ENCODE peak calls at places on chromosomes 2 and 18, in four cellular contexts. X is GM13977, A is progenitor cell of endocrine pancreas, I is fibroblast of lung. B is an unnamed sample.

GRCh38 chr2:82950148-82950547 is 1508.9 kb downstream of the SUCLG1 start:
- DNase-seq in X (no peak), A (no peak), I (no peak), B (no peak)

GRCh38 chr18:11946756-11947155 is 34.6 kb upstream of the IMPA2 start:
- DNase-seq in X (no peak), A (no peak), I (peak), B (peak)

GRCh38 chr2:186614373-186614772 is 24.5 kb downstream of the ITGAV start:
- DNase-seq in X (no peak), A (no peak), I (no peak), B (no peak)

GRCh38 chr18:26489881-26490280 is 58.5 kb downstream of the KCTD1 start:
- DNase-seq in X (no peak), A (no peak), I (no peak), B (no peak)

GRCh38 chr2:168518555-168519066 is 62.5 kb downstream of the CERS6 start:
- DNase-seq in X (no peak), A (no peak), I (peak), B (no peak)

GRCh38 chr2:223058952-223059716 is 7.1 kb downstream of the KCNE4 start:
- DNase-seq in X (no peak), A (no peak), I (peak), B (no peak)

GRCh38 chr18:31954349-31954748 is 11.4 kb upstream of the TRAPPC8 start:
- DNase-seq in X (no peak), A (no peak), I (peak), B (no peak)

GRCh38 chr2:70089220-70089945 is 2.1 kb downstream of the PCBP1 start:
- DNase-seq in X (no peak), A (peak), I (no peak), B (no peak)

GRCh38 chr2:143946436-143947385 is 573.2 kb downstream of the ZEB2 start:
- DNase-seq in X (no peak), A (no peak), I (no peak), B (peak)

GRCh38 chr2:23058435-23058834 is 326.5 kb upstream of the KLHL29 start:
- DNase-seq in X (no peak), A (no peak), I (no peak), B (no peak)

GRCh38 chr18:46419391-46420141 is 237.5 kb downstream of the LOXHD1 start:
- DNase-seq in X (no peak), A (no peak), I (no peak), B (no peak)

GRCh38 chr2:224038049-224038829 is 847 bp downstream of the SERPINE2 start:
- DNase-seq in X (peak), A (peak), I (peak), B (peak)

GRCh38 chr2:51247252-51247651 is 215.3 kb upstream of the NRXN1 start:
- DNase-seq in X (no peak), A (no peak), I (peak), B (no peak)

GRCh38 chr2:238098854-238099708 is 1.1 kb upstream of the ESPNL start:
- DNase-seq in X (no peak), A (no peak), I (no peak), B (no peak)

GRCh38 chr18:35386600-35387366 is 9.6 kb upstream of the ZNF396 start:
- DNase-seq in X (peak), A (peak), I (peak), B (peak)

GRCh38 chr18:22505136-22505535 is 87.4 kb upstream of the CTAGE1 start:
- DNase-seq in X (no peak), A (no peak), I (peak), B (peak)

GRCh38 chr18:3060667-3061580 is 48.0 kb upstream of the LPIN2 start:
- DNase-seq in X (peak), A (no peak), I (no peak), B (no peak)

GRCh38 chr2:10269711-10270610 is 32.7 kb upstream of the HPCAL1 start:
- DNase-seq in X (no peak), A (no peak), I (no peak), B (no peak)

GRCh38 chr2:15260813-15261212 is 300.3 kb downstream of the NBAS start:
- DNase-seq in X (no peak), A (no peak), I (no peak), B (no peak)

GRCh38 chr18:67261931-67262552 is 254.5 kb downstream of the DSEL start:
- DNase-seq in X (no peak), A (no peak), I (no peak), B (no peak)

GRCh38 chr2:28693223-28693622 is 58.4 kb upstream of the PPP1CB start:
- DNase-seq in X (no peak), A (no peak), I (no peak), B (no peak)

GRCh38 chr2:64721326-64721633 is 67.6 kb upstream of the SERTAD2 start:
- DNase-seq in X (no peak), A (no peak), I (no peak), B (no peak)

GRCh38 chr2:30380824-30381223 is 66.2 kb upstream of the LCLAT1 start:
- DNase-seq in X (no peak), A (no peak), I (no peak), B (no peak)

GRCh38 chr2:105600602-105600948 is 144.1 kb upstream of the NCK2 start:
- DNase-seq in X (no peak), A (no peak), I (no peak), B (no peak)

GRCh38 chr2:10254373-10255188 is 48.1 kb upstream of the HPCAL1 start:
- DNase-seq in X (no peak), A (no peak), I (peak), B (no peak)

GRCh38 chr2:239385096-239386000 is 15.5 kb downstream of the HDAC4 start:
- DNase-seq in X (no peak), A (no peak), I (no peak), B (no peak)

GRCh38 chr18:13437801-13438506 is 219.4 kb downstream of the LDLRAD4 start:
- DNase-seq in X (no peak), A (no peak), I (no peak), B (no peak)

GRCh38 chr2:65228249-65228750 is 669 bp downstream of the ACTR2 start:
- DNase-seq in X (peak), A (no peak), I (peak), B (peak)

GRCh38 chr2:48774251-48774650 is 18.7 kb upstream of the LHCGR start:
- DNase-seq in X (no peak), A (no peak), I (no peak), B (no peak)

GRCh38 chr2:19635951-19636505 is 265.8 kb downstream of the TTC32 start:
- DNase-seq in X (no peak), A (no peak), I (no peak), B (no peak)

GRCh38 chr18:43606800-43607199 is 329.5 kb upstream of the SYT4 start:
- DNase-seq in X (no peak), A (no peak), I (no peak), B (no peak)

GRCh38 chr2:46776687-46777327 is 138.8 kb downstream of the MCFD2 start:
- DNase-seq in X (peak), A (no peak), I (peak), B (peak)

GRCh38 chr2:158013791-158014190 is 87.9 kb upstream of the UPP2 start:
- DNase-seq in X (no peak), A (no peak), I (no peak), B (no peak)

GRCh38 chr18:76991021-76991688 is 141.4 kb downstream of the MBP start:
- DNase-seq in X (no peak), A (no peak), I (no peak), B (no peak)

GRCh38 chr2:204491528-204491927 is 53.7 kb upstream of the PARD3B start:
- DNase-seq in X (no peak), A (no peak), I (peak), B (peak)

GRCh38 chr2:141498561-141498960 is 632.3 kb downstream of the LRP1B start:
- DNase-seq in X (no peak), A (no peak), I (peak), B (peak)

GRCh38 chr2:153478289-153479261 is at the start of gene RPRM:
- DNase-seq in X (peak), A (peak), I (peak), B (peak)

GRCh38 chr2:153476491-153477095 is 2.0 kb downstream of the RPRM start:
- DNase-seq in X (no peak), A (no peak), I (no peak), B (no peak)

GRCh38 chr2:153477641-153478288 is 797 bp downstream of the RPRM start:
- DNase-seq in X (no peak), A (peak), I (no peak), B (no peak)

GRCh38 chr2:153479527-153479926 is 965 bp upstream of the RPRM start:
- DNase-seq in X (no peak), A (no peak), I (peak), B (no peak)

DNA sequence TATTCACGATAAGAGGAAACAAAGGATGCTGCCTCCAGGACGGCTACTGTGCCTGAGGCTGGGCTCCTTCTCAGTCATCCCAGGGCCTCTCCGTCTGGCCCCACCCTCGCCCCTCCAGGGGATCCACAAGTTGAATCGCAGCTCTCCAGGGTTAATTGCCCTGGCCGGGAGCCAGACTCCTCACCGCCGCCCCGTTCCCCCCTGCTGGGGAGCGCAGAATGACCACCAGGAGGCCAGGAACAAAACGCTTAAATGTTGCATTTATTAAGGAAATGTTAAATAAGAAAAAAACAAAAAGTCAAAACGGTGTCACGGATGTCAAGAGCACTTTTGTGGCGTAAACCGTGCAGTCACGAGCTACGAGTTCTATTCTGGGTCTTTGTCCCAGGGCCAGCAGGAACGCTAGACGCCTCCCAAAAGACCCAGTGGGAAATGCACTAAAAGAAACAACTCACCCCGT is 1.4 kb downstream of the RPRM start:
- DNase-seq in X (peak), A (no peak), I (no peak), B (no peak)
- TF ChIP-seq CTCF in X (no peak), A (peak), I (no peak), B (no peak)

DNA sequence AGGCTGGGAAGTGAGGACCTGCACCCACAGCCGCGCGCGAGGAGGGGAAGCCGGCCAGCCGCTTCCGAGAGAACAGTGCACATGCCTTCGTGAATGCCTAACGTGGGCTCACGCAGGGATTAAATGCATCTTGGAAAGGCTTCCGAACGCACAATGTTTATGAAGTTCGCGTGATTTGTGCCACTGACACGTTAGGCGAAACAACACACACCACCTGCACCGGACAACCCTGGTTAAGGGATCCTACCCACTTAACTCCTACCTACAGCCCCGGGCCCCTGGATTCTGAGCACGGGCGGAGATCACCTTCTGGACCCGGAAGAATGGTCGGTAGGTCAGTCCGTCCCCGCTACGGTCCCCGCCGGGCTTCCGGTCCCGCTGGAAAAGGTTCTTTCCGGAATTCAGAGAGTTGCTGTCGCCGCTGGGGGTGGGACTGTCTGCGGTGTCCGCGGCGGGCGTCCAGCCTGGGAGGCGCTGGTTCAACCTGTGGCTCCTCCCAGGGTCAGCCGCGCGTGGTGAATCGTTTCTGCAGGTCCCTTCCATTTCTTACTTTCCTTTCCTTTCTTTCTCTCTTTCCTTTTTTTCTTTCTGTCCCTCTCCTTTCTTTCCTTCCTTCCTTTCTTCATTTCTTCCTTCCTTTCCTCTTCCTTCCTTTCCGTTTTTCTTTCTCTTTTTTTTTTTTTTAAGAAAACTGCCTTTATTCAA is at the start of gene MTIF2:
- DNase-seq in X (peak), A (peak), I (peak), B (peak)
- TF ChIP-seq CTCF in X (peak), A (peak), I (no peak), B (peak)

DNA sequence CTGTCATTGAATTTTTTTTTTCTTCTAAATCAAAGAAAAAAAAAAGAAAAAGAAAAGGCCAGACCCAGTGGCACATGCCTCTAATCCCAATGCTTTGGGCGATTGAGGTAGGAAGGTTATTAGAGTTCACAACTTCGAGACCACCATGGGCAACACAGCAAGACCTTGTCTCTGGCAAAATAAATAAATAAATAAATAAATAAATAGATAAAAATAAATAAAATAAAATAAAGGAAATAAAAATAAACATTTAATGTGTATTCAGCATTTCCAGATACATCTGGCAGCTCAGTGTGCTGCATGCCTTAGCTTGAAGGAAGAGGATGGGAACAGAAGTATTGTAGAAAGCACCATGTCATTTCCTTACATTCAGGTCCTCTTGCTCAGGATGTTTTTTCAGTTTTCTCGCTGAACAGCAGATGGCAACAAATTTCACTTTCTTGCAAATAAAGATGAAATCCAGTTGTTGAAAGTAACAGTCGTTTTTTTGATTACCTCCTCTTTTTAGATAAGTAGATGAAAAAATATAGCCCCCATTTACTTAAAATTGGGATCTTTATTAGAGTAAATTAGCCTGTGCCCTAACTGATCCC is 25.7 kb upstream of the FAM178B start:
- DNase-seq in X (peak), A (no peak), I (peak), B (peak)
- TF ChIP-seq CTCF in X (peak), A (peak), I (peak), B (peak)

GRCh38 chr2:212854766-212855165 is 296.6 kb downstream of the IKZF2 start:
- DNase-seq in X (no peak), A (no peak), I (no peak), B (no peak)

GRCh38 chr2:212858496-212858895 is 292.9 kb downstream of the IKZF2 start:
- DNase-seq in X (no peak), A (no peak), I (peak), B (no peak)

GRCh38 chr2:212854116-212854515 is 297.3 kb downstream of the IKZF2 start:
- DNase-seq in X (no peak), A (no peak), I (peak), B (no peak)
- TF ChIP-seq CTCF in X (no peak), A (no peak), I (no peak), B (no peak)

DNA sequence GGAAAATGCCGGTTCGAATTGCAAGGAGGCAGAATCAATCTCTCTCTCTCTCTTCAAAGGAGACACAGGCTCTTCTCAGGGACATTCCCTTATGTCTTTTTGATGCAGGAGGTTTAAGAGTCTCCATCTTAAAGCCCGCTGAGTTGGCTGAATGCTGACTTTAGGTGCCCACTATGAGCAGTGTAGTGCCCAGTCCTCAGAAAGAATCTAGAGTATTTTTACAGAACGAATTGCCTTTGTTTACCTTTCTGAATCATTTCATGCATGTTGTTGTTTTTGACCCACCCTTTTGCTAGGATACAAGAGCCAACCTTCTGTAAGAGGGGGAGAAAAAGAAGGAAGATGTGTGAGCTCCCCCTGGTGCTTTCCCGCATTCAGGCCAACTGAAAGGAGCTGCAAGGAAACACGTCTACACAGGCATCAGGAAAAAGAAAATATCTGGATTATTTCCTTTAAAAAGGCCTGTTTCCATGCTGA is 193.5 kb upstream of the TCF4 start:
- DNase-seq in X (no peak), A (no peak), I (peak), B (peak)
- TF ChIP-seq CTCF in X (peak), A (peak), I (peak), B (peak)

GRCh38 chr2:96617012-96617411 is 21.1 kb downstream of the KANSL3 start:
- DNase-seq in X (no peak), A (no peak), I (no peak), B (no peak)

GRCh38 chr2:96622544-96622943 is 15.6 kb downstream of the KANSL3 start:
- DNase-seq in X (no peak), A (no peak), I (no peak), B (no peak)

GRCh38 chr2:96616128-96616527 is 22.0 kb downstream of the KANSL3 start:
- DNase-seq in X (no peak), A (no peak), I (no peak), B (no peak)

GRCh38 chr2:96616535-96616934 is 21.6 kb downstream of the KANSL3 start:
- DNase-seq in X (no peak), A (no peak), I (no peak), B (no peak)

GRCh38 chr2:96618599-96619283 is 19.4 kb downstream of the KANSL3 start:
- DNase-seq in X (no peak), A (no peak), I (peak), B (no peak)
- TF ChIP-seq CTCF in X (no peak), A (no peak), I (no peak), B (no peak)

GRCh38 chr18:74963820-74964446 is 245.0 kb downstream of the PTGR3 start:
- DNase-seq in X (peak), A (no peak), I (peak), B (peak)
- TF ChIP-seq CTCF in X (peak), A (peak), I (peak), B (peak)

DNA sequence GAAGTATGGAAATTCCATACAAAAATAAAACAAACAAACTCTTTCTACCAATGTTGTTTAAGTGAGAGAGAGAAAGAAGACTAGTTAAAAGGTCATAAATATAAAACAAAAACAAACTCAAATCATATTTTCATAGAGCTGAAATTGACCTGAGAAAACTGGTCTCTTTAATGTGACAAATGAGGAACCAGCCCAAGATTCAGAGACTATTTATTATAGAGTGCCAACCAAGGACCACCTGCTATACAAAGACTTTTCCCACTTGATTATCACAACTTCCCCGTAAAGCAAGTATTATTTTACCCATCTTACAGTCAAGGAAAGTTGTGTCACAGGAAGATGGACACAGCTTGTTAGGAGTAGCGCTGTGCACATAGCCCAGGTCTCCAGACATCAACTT is 13.3 kb downstream of the ANKRD44 start:
- DNase-seq in X (no peak), A (no peak), I (no peak), B (no peak)
- TF ChIP-seq CTCF in X (no peak), A (no peak), I (no peak), B (no peak)